ENCODE peak calls at places on chromosomes 16 and 17, in nine cellular contexts. One of them, this sample, is unnamed.

GRCh38 chr17:29918922-29919856 is 10.8 kb downstream of the SSH2 start:
- DNase-seq in A549: no peak
- DNase-seq in AG04449: no peak
- DNase-seq in stimulated activated CD8-positive, alpha-beta memory T cell treated with anti-CD3 and anti-CD28 coated beads, Interleukin-12 subunit alpha, Interleukin-12 subunit beta, amount 100 ng/mL, for 1 hour: no peak
- DNase-seq in putamen: no peak
- DNase-seq in CD4-positive, CD25-positive, alpha-beta regulatory T cell: no peak
- DNase-seq in NCI-H2081 treated with DMSO at 0.1 percent for 48 hours: no peak
- DNase-seq in hepatocyte: no peak
- DNase-seq in fibroblast of the conjunctiva: no peak
- DNase-seq in this sample: no peak

GRCh38 chr17:36463916-36464764 is 22.3 kb upstream of the ZNHIT3 start:
- DNase-seq in A549: peak
- DNase-seq in AG04449: no peak
- DNase-seq in stimulated activated CD8-positive, alpha-beta memory T cell treated with anti-CD3 and anti-CD28 coated beads, Interleukin-12 subunit alpha, Interleukin-12 subunit beta, amount 100 ng/mL, for 1 hour: no peak
- DNase-seq in putamen: no peak
- DNase-seq in CD4-positive, CD25-positive, alpha-beta regulatory T cell: no peak
- DNase-seq in NCI-H2081 treated with DMSO at 0.1 percent for 48 hours: no peak
- DNase-seq in hepatocyte: peak
- DNase-seq in fibroblast of the conjunctiva: peak
- DNase-seq in this sample: no peak

GRCh38 chr17:57597531-57598453 is 147.3 kb downstream of the CCDC182 start:
- DNase-seq in A549: peak
- DNase-seq in AG04449: peak
- DNase-seq in stimulated activated CD8-positive, alpha-beta memory T cell treated with anti-CD3 and anti-CD28 coated beads, Interleukin-12 subunit alpha, Interleukin-12 subunit beta, amount 100 ng/mL, for 1 hour: no peak
- DNase-seq in putamen: peak
- DNase-seq in CD4-positive, CD25-positive, alpha-beta regulatory T cell: no peak
- DNase-seq in NCI-H2081 treated with DMSO at 0.1 percent for 48 hours: peak
- DNase-seq in hepatocyte: peak
- DNase-seq in fibroblast of the conjunctiva: peak
- DNase-seq in this sample: peak

GRCh38 chr17:73901661-73902415 is 257.6 kb upstream of the SDK2 start:
- DNase-seq in A549: no peak
- DNase-seq in AG04449: no peak
- DNase-seq in stimulated activated CD8-positive, alpha-beta memory T cell treated with anti-CD3 and anti-CD28 coated beads, Interleukin-12 subunit alpha, Interleukin-12 subunit beta, amount 100 ng/mL, for 1 hour: no peak
- DNase-seq in putamen: no peak
- DNase-seq in CD4-positive, CD25-positive, alpha-beta regulatory T cell: no peak
- DNase-seq in NCI-H2081 treated with DMSO at 0.1 percent for 48 hours: no peak
- DNase-seq in hepatocyte: peak
- DNase-seq in fibroblast of the conjunctiva: no peak
- DNase-seq in this sample: no peak

GRCh38 chr16:75296606-75297005 is 45.2 kb upstream of the BCAR1 start:
- DNase-seq in A549: no peak
- DNase-seq in AG04449: no peak
- DNase-seq in stimulated activated CD8-positive, alpha-beta memory T cell treated with anti-CD3 and anti-CD28 coated beads, Interleukin-12 subunit alpha, Interleukin-12 subunit beta, amount 100 ng/mL, for 1 hour: no peak
- DNase-seq in putamen: peak
- DNase-seq in CD4-positive, CD25-positive, alpha-beta regulatory T cell: no peak
- DNase-seq in NCI-H2081 treated with DMSO at 0.1 percent for 48 hours: no peak
- DNase-seq in hepatocyte: no peak
- DNase-seq in fibroblast of the conjunctiva: no peak
- DNase-seq in this sample: no peak

GRCh38 chr16:54651851-54652770 is 278.6 kb upstream of the IRX5 start:
- DNase-seq in A549: no peak
- DNase-seq in AG04449: no peak
- DNase-seq in stimulated activated CD8-positive, alpha-beta memory T cell treated with anti-CD3 and anti-CD28 coated beads, Interleukin-12 subunit alpha, Interleukin-12 subunit beta, amount 100 ng/mL, for 1 hour: no peak
- DNase-seq in putamen: no peak
- DNase-seq in CD4-positive, CD25-positive, alpha-beta regulatory T cell: no peak
- DNase-seq in NCI-H2081 treated with DMSO at 0.1 percent for 48 hours: no peak
- DNase-seq in hepatocyte: no peak
- DNase-seq in fibroblast of the conjunctiva: no peak
- DNase-seq in this sample: no peak

GRCh38 chr17:10370209-10370608 is 2.6 kb downstream of the MYH13 start:
- DNase-seq in A549: no peak
- DNase-seq in AG04449: no peak
- DNase-seq in stimulated activated CD8-positive, alpha-beta memory T cell treated with anti-CD3 and anti-CD28 coated beads, Interleukin-12 subunit alpha, Interleukin-12 subunit beta, amount 100 ng/mL, for 1 hour: no peak
- DNase-seq in putamen: no peak
- DNase-seq in CD4-positive, CD25-positive, alpha-beta regulatory T cell: no peak
- DNase-seq in NCI-H2081 treated with DMSO at 0.1 percent for 48 hours: no peak
- DNase-seq in hepatocyte: no peak
- DNase-seq in fibroblast of the conjunctiva: no peak
- DNase-seq in this sample: no peak

GRCh38 chr16:839643-840408 is 39.3 kb upstream of the GNG13 start:
- DNase-seq in A549: no peak
- DNase-seq in AG04449: no peak
- DNase-seq in stimulated activated CD8-positive, alpha-beta memory T cell treated with anti-CD3 and anti-CD28 coated beads, Interleukin-12 subunit alpha, Interleukin-12 subunit beta, amount 100 ng/mL, for 1 hour: no peak
- DNase-seq in putamen: no peak
- DNase-seq in CD4-positive, CD25-positive, alpha-beta regulatory T cell: no peak
- DNase-seq in NCI-H2081 treated with DMSO at 0.1 percent for 48 hours: no peak
- DNase-seq in hepatocyte: no peak
- DNase-seq in fibroblast of the conjunctiva: no peak
- DNase-seq in this sample: no peak

GRCh38 chr16:79393564-79393963 is 207.0 kb downstream of the MAF start:
- DNase-seq in A549: no peak
- DNase-seq in AG04449: no peak
- DNase-seq in stimulated activated CD8-positive, alpha-beta memory T cell treated with anti-CD3 and anti-CD28 coated beads, Interleukin-12 subunit alpha, Interleukin-12 subunit beta, amount 100 ng/mL, for 1 hour: no peak
- DNase-seq in putamen: no peak
- DNase-seq in CD4-positive, CD25-positive, alpha-beta regulatory T cell: no peak
- DNase-seq in NCI-H2081 treated with DMSO at 0.1 percent for 48 hours: no peak
- DNase-seq in hepatocyte: no peak
- DNase-seq in fibroblast of the conjunctiva: no peak
- DNase-seq in this sample: no peak

GRCh38 chr16:89051521-89052166 is 42.0 kb upstream of the ACSF3 start:
- DNase-seq in A549: no peak
- DNase-seq in AG04449: no peak
- DNase-seq in stimulated activated CD8-positive, alpha-beta memory T cell treated with anti-CD3 and anti-CD28 coated beads, Interleukin-12 subunit alpha, Interleukin-12 subunit beta, amount 100 ng/mL, for 1 hour: no peak
- DNase-seq in putamen: no peak
- DNase-seq in CD4-positive, CD25-positive, alpha-beta regulatory T cell: no peak
- DNase-seq in NCI-H2081 treated with DMSO at 0.1 percent for 48 hours: no peak
- DNase-seq in hepatocyte: no peak
- DNase-seq in fibroblast of the conjunctiva: no peak
- DNase-seq in this sample: no peak

This sample was measured in AG09309.